ENCODE peak calls at places on chromosomes 11 and 22, in six cellular contexts. Z, X, V, K, L and D are unnamed samples.

GRCh38 chr11:102836290-102836875 is 7.0 kb downstream of the MMP3 start:
- DNase-seq in Z (peak; percentile 24), X (no peak), V (no peak), K (peak; percentile 93), L (peak; percentile 88), D (peak; percentile 58)

GRCh38 chr11:10564692-10565318 is 3.7 kb downstream of the LYVE1 start:
- DNase-seq in Z (peak; percentile 43), X (no peak), V (no peak), K (no peak), L (peak; percentile 44), D (peak; percentile 59)

GRCh38 chr11:62553839-62554361 is 7.3 kb upstream of the AHNAK start:
- DNase-seq in Z (peak; percentile 93), X (peak; percentile 95), V (peak; percentile 78), K (peak; percentile 93), L (peak; percentile 97), D (peak; percentile 95)

GRCh38 chr22:38442967-38443674 is 11.9 kb downstream of the KCNJ4 start:
- DNase-seq in Z (no peak), X (no peak), V (no peak), K (no peak), L (no peak), D (no peak)

GRCh38 chr11:123645576-123645975 is 8.8 kb downstream of the SCN3B start:
- DNase-seq in Z (no peak), X (no peak), V (no peak), K (no peak), L (no peak), D (no peak)

GRCh38 chr22:38461414-38462081 is 6.3 kb upstream of the KDELR3 start:
- DNase-seq in Z (peak; percentile 90), X (no peak), V (peak; percentile 81), K (peak; percentile 86), L (peak; percentile 89), D (peak; percentile 98)

GRCh38 chr22:38032681-38033521 is 24.3 kb upstream of the PICK1 start:
- DNase-seq in Z (peak; percentile 84), X (no peak), V (peak; percentile 53), K (peak; percentile 69), L (peak; percentile 83), D (peak; percentile 76)

GRCh38 chr11:115317428-115318185 is 186.6 kb downstream of the CADM1 start:
- DNase-seq in Z (peak; percentile 70), X (no peak), V (no peak), K (peak; percentile 38), L (no peak), D (no peak)

GRCh38 chr11:115924744-115925567 is 420.7 kb upstream of the CADM1 start:
- DNase-seq in Z (no peak), X (peak; percentile 38), V (no peak), K (peak; percentile 88), L (no peak), D (no peak)

GRCh38 chr22:38452373-38453064 is 2.5 kb downstream of the KCNJ4 start:
- DNase-seq in Z (no peak), X (no peak), V (no peak), K (peak; percentile 50), L (peak; percentile 64), D (peak; percentile 98)

GRCh38 chr11:131223198-131223975 is 147.0 kb upstream of the NTM start:
- DNase-seq in Z (no peak), X (no peak), V (no peak), K (no peak), L (no peak), D (no peak)

GRCh38 chr11:118418770-118419169 is 17.4 kb downstream of the ATP5MG start:
- DNase-seq in Z (no peak), X (no peak), V (no peak), K (no peak), L (no peak), D (peak; percentile 22)

GRCh38 chr11:64810891-64811272 is 531 bp upstream of the MEN1 start:
- DNase-seq in Z (no peak), X (no peak), V (no peak), K (no peak), L (no peak), D (no peak)

GRCh38 chr11:112380464-112380863 is 119.8 kb upstream of the PLET1 start:
- DNase-seq in Z (no peak), X (no peak), V (no peak), K (no peak), L (no peak), D (no peak)

GRCh38 chr11:66986178-66986545 is 11.1 kb downstream of the C11orf86 start:
- DNase-seq in Z (no peak), X (no peak), V (no peak), K (no peak), L (no peak), D (peak; percentile 14)

GRCh38 chr11:64753380-64754123 is 6.2 kb downstream of the PYGM start:
- DNase-seq in Z (no peak), X (no peak), V (no peak), K (no peak), L (no peak), D (peak; percentile 46)

GRCh38 chr11:63680842-63681207 is 475 bp upstream of the RTN3 start:
- DNase-seq in Z (no peak), X (no peak), V (no peak), K (peak; percentile 32), L (peak; percentile 30), D (no peak)

GRCh38 chr11:14974723-14975587 is 2.8 kb upstream of the CALCA start:
- DNase-seq in Z (peak; percentile 37), X (no peak), V (peak; percentile 64), K (peak; percentile 16), L (peak; percentile 64), D (peak; percentile 89)

GRCh38 chr11:35214792-35215193 is 75.8 kb downstream of the CD44 start:
- DNase-seq in Z (peak; percentile 94), X (peak; percentile 48), V (peak; percentile 46), K (peak; percentile 100), L (peak; percentile 98), D (peak; percentile 82)

GRCh38 chr11:59615132-59615636 is 390 bp downstream of the OSBP start:
- DNase-seq in Z (peak; percentile 21), X (no peak), V (peak; percentile 39), K (peak; percentile 7), L (peak; percentile 50), D (peak; percentile 69)

GRCh38 chr11:57530215-57530595 is 349 bp downstream of the TIMM10 start:
- DNase-seq in Z (no peak), X (no peak), V (no peak), K (no peak), L (no peak), D (no peak)

GRCh38 chr22:37887610-37888378 is 18.3 kb upstream of the MICALL1 start:
- DNase-seq in Z (peak; percentile 74), X (no peak), V (peak; percentile 36), K (peak; percentile 82), L (peak; percentile 78), D (peak; percentile 77)

GRCh38 chr11:22928207-22928917 is 68.1 kb upstream of the CCDC179 start:
- DNase-seq in Z (peak; percentile 7), X (no peak), V (peak; percentile 4), K (no peak), L (no peak), D (no peak)
- H3K4me2 ChIP-seq in Z (no peak overlapping the region), X (no peak overlapping the region), V (no peak overlapping the region), K (no peak overlapping the region), L (no peak overlapping the region), D (no peak overlapping the region)

GRCh38 chr22:26479043-26479791 is 4.4 kb downstream of the HPS4 start:
- DNase-seq in Z (no peak), X (no peak), V (no peak), K (no peak), L (no peak), D (no peak)
- H3K4me3 ChIP-seq in Z (no peak overlapping the region), X (no peak overlapping the region), V (no peak overlapping the region), K (no peak overlapping the region), L (no peak overlapping the region), D (peak overlapping the region; percentile 58)

GRCh38 chr11:75553889-75554257 is 8.2 kb upstream of the SERPINH1 start:
- DNase-seq in Z (peak; percentile 18), X (no peak), V (no peak), K (no peak), L (no peak), D (no peak)
- H3K4me2 ChIP-seq in Z (no peak overlapping the region), X (no peak overlapping the region), V (peak overlapping the region; percentile 2), K (peak overlapping the region; percentile 48), L (peak overlapping the region; percentile 16), D (peak overlapping the region; percentile 25)

DNA sequence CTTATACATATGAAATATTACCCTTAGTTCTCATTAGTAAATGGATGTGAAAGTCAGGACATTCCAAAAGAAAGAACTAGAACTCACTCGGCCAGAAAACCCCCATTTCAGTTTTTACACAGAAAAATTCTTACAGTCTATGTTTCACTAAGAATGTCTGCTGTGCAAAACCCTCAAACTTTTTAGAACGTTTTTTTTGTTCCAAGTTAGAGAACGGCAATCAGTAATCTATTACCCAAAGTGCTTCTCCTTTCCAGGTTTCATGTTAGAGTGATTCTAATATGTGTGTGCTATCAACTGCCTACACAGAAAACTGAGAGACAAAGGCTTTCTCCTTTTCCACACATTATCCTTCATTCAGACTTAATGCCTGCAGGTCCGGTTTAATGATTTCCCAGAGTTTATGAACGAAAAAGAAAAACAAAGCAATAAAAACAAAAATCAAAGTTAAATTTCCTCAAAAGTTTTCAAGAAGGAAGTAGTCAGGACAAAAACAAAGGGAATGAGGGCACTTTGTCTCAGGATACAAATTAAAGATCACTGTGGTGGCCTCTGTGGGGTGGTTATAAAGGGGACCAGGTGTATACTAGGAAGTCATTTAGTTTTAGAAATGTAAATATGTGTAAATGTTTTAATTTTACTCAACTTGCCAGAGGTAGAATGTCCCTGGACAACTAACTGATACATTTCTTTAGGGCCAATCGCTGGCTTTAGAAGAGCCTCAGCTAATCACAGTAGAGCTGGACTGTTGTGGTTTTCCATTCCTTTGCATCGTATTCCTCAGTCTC is 11.4 kb upstream of the SESN3 start:
- DNase-seq in Z (no peak), X (no peak), V (no peak), K (no peak), L (no peak), D (no peak)
- H3K4me3 ChIP-seq in Z (no peak overlapping the region), X (no peak overlapping the region), V (no peak overlapping the region), K (no peak overlapping the region), L (no peak overlapping the region), D (no peak overlapping the region)

GRCh38 chr22:40645579-40646197 is 9.2 kb upstream of the MRTFA start:
- DNase-seq in Z (no peak), X (no peak), V (no peak), K (no peak), L (no peak), D (no peak)
- H3K4me2 ChIP-seq in Z (no peak overlapping the region), X (peak overlapping the region; percentile 51), V (peak overlapping the region; percentile 74), K (peak overlapping the region; percentile 26), L (no peak overlapping the region), D (no peak overlapping the region)

GRCh38 chr11:83023410-83023809 is 48.3 kb downstream of the RAB30 start:
- DNase-seq in Z (no peak), X (no peak), V (no peak), K (no peak), L (no peak), D (peak; percentile 62)

GRCh38 chr11:83025267-83025704 is 46.4 kb downstream of the RAB30 start:
- DNase-seq in Z (peak; percentile 77), X (no peak), V (peak; percentile 47), K (no peak), L (no peak), D (no peak)

GRCh38 chr11:83026229-83026628 is 45.5 kb downstream of the RAB30 start:
- DNase-seq in Z (no peak), X (no peak), V (no peak), K (no peak), L (no peak), D (no peak)

GRCh38 chr11:83021780-83022125 is 49.9 kb downstream of the RAB30 start:
- DNase-seq in Z (no peak), X (no peak), V (no peak), K (no peak), L (no peak), D (no peak)

GRCh38 chr11:83024270-83024854 is 47.3 kb downstream of the RAB30 start:
- DNase-seq in Z (no peak), X (no peak), V (no peak), K (no peak), L (no peak), D (no peak)
- H3K4me3 ChIP-seq in Z (no peak overlapping the region), X (no peak overlapping the region), V (no peak overlapping the region), K (no peak overlapping the region), L (no peak overlapping the region), D (no peak overlapping the region)